ENCODE peak calls at places on chromosomes 5 and 9, in eight cellular contexts. A is fibroblast of the aortic adventitia, G is mucosa of descending colon, U is mammary epithelial cell, C is neural crest cell, K is sigmoid colon, T is hepatocyte, Y is dorsolateral prefrontal cortex. I is an unnamed sample.

GRCh38 chr5:132052520-132052919 is 7.9 kb upstream of the IL3 start:
- DNase-seq in K (no peak), C (no peak), T (no peak), Y (peak; percentile 14), G (no peak), U (no peak), A (no peak), I (no peak)

GRCh38 chr5:57383093-57383861 is 99.3 kb downstream of the ACTBL2 start:
- DNase-seq in U (peak; percentile 75), K (no peak), T (peak; percentile 80), A (peak; percentile 92), Y (no peak), G (peak; percentile 12), C (no peak), I (peak; percentile 93)

GRCh38 chr5:15241216-15241821 is 258.7 kb upstream of the FBXL7 start:
- DNase-seq in T (no peak), Y (no peak), A (no peak), U (peak; percentile 61), K (no peak), C (no peak), G (no peak), I (peak; percentile 5)

GRCh38 chr5:158797498-158797845 is 302.2 kb downstream of the EBF1 start:
- DNase-seq in Y (no peak), T (no peak), C (no peak), U (no peak), K (no peak), G (no peak), A (no peak), I (no peak)

GRCh38 chr5:66171349-66172344 is 27.5 kb downstream of the SREK1 start:
- DNase-seq in K (no peak), C (no peak), T (peak; percentile 60), Y (no peak), U (peak; percentile 43), G (peak; percentile 64), A (peak; percentile 71), I (peak; percentile 73)

GRCh38 chr5:93886917-93887361 is 145.5 kb upstream of the POU5F2 start:
- DNase-seq in Y (no peak), G (no peak), U (no peak), T (no peak), K (no peak), C (peak; percentile 18), A (peak; percentile 30), I (peak; percentile 18)

GRCh38 chr5:59768204-59769040 is 125.1 kb downstream of the PDE4D start:
- DNase-seq in K (peak; percentile 86), T (peak; percentile 85), C (peak; percentile 41), A (peak; percentile 47), U (peak; percentile 81), G (peak; percentile 83), Y (peak; percentile 32), I (peak; percentile 80)

GRCh38 chr9:122228191-122228905 is 409 bp downstream of the LHX6 start:
- DNase-seq in T (no peak), G (no peak), Y (no peak), A (no peak), U (no peak), K (no peak), C (no peak), I (no peak)

GRCh38 chr9:5629312-5630037 is 568 bp downstream of the RIC1 start:
- DNase-seq in Y (peak; percentile 38), K (peak; percentile 78), A (peak; percentile 45), T (peak; percentile 64), C (peak; percentile 16), U (peak; percentile 58), G (peak; percentile 58), I (peak; percentile 41)

GRCh38 chr9:81686614-81687520 is 2.5 kb downstream of the TLE1 start:
- DNase-seq in T (peak; percentile 93), U (peak; percentile 73), Y (peak; percentile 87), G (peak; percentile 90), A (peak; percentile 89), K (peak; percentile 93), C (peak; percentile 76), I (peak; percentile 91)

GRCh38 chr9:131500939-131501541 is 1.7 kb upstream of the POMT1 start:
- DNase-seq in U (peak; percentile 90), T (peak; percentile 23), G (no peak), Y (no peak), A (peak; percentile 22), K (no peak), C (no peak), I (peak; percentile 16)

GRCh38 chr5:145943674-145944121 is 7.3 kb downstream of the SH3RF2 start:
- DNase-seq in T (peak; percentile 67), U (peak; percentile 82), K (no peak), C (no peak), Y (no peak), A (peak; percentile 64), G (peak; percentile 62), I (peak; percentile 68)

GRCh38 chr9:4965174-4965821 is 19.8 kb upstream of the JAK2 start:
- DNase-seq in A (no peak), K (no peak), C (no peak), U (no peak), Y (no peak), G (no peak), T (no peak), I (no peak)

GRCh38 chr9:95438958-95439357 is 77.8 kb downstream of the PTCH1 start:
- DNase-seq in G (no peak), K (no peak), T (no peak), U (no peak), A (no peak), Y (no peak), C (no peak), I (no peak)

GRCh38 chr5:176806137-176806536 is 4.2 kb upstream of the UNC5A start:
- DNase-seq in Y (no peak), T (no peak), A (no peak), U (no peak), K (no peak), G (no peak), C (no peak), I (peak; percentile 38)

GRCh38 chr9:16680965-16681658 is 189.4 kb downstream of the BNC2 start:
- DNase-seq in G (no peak), T (peak; percentile 22), C (no peak), K (no peak), A (peak; percentile 78), U (no peak), Y (no peak), I (peak; percentile 37)

GRCh38 chr9:24090566-24090965 is 264.5 kb upstream of the ELAVL2 start:
- DNase-seq in U (no peak), A (no peak), K (no peak), G (no peak), T (no peak), Y (no peak), C (no peak), I (no peak)

GRCh38 chr5:169814522-169814921 is 165.8 kb downstream of the INSYN2B start:
- DNase-seq in K (no peak), Y (no peak), A (no peak), G (no peak), U (no peak), T (no peak), C (no peak), I (peak; percentile 20)

GRCh38 chr9:119026120-119026519 is 343.1 kb downstream of the BRINP1 start:
- DNase-seq in C (no peak), K (peak; percentile 69), A (peak; percentile 1), Y (peak; percentile 63), U (peak; percentile 9), G (no peak), T (no peak), I (no peak)

GRCh38 chr5:14869286-14870164 is 2.1 kb downstream of the ANKH start:
- DNase-seq in Y (no peak), T (no peak), U (no peak), K (no peak), G (peak; percentile 28), A (peak; percentile 17), C (no peak), I (no peak)

GRCh38 chr9:81416476-81417298 is 272.7 kb downstream of the TLE1 start:
- DNase-seq in Y (no peak), C (no peak), U (no peak), T (peak; percentile 9), G (no peak), K (no peak), A (peak; percentile 16), I (peak; percentile 25)

GRCh38 chr9:137913771-137914767 is 36.5 kb downstream of the CACNA1B start:
- DNase-seq in U (no peak), C (no peak), G (no peak), Y (no peak), T (no peak), A (no peak), K (no peak), I (no peak)

GRCh38 chr9:3337515-3337914 is 188.3 kb downstream of the RFX3 start:
- DNase-seq in G (no peak), C (no peak), T (peak; percentile 38), U (peak; percentile 75), K (no peak), A (peak; percentile 69), Y (peak; percentile 34), I (peak; percentile 87)

GRCh38 chr9:23232831-23233230 is 593.2 kb downstream of the ELAVL2 start:
- DNase-seq in Y (no peak), K (no peak), A (no peak), G (no peak), C (no peak), U (no peak), T (no peak), I (no peak)

DNA sequence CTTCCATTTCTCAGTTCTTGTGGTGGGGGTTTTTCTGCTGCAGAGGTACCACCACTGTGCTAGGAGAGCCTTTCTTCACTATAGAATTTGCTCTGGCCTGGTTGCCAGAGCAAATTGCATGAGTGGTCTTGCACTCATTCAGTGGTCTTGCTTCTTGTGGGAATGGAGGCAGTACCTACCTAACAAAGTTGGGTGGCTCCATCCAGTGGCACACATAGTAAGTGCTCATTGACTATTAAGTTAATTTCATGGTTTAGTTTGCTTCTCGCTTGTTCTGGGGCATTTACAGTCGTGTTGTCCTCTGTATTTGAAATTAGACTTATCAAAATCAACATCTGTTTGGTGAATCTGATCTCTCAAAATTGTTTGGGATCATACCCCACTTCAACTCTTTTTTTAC is 23.0 kb downstream of the SLC28A3 start:
- DNase-seq in K (no peak), A (no peak), U (no peak), T (no peak), G (no peak), C (no peak), Y (no peak), I (no peak)
- TF ChIP-seq CTCF in K (no peak), A (no peak), U (peak; percentile 26), T (no peak), G (no peak), C (peak; percentile 17), Y (no peak), I (peak; percentile 27)

GRCh38 chr5:179294891-179295777 is 50.1 kb downstream of the ADAMTS2 start:
- DNase-seq in U (no peak), A (peak; percentile 87), C (no peak), K (peak; percentile 83), T (no peak), G (peak; percentile 35), Y (no peak), I (peak; percentile 70)
- TF ChIP-seq CTCF in U (no peak), A (peak; percentile 29), C (no peak), K (peak; percentile 29), T (no peak), G (no peak), Y (no peak), I (no peak)

GRCh38 chr9:100492952-100493351 is 20.0 kb downstream of the TMEFF1 start:
- DNase-seq in C (no peak), G (no peak), A (peak; percentile 55), Y (no peak), U (no peak), T (no peak), K (no peak), I (peak; percentile 48)
- TF ChIP-seq CTCF in C (no peak), G (no peak), A (peak; percentile 38), Y (no peak), U (no peak), T (no peak), K (no peak), I (peak; percentile 25)

GRCh38 chr9:69149321-69149807 is 24.7 kb upstream of the TJP2 start:
- DNase-seq in G (no peak), Y (no peak), C (no peak), U (peak; percentile 42), K (no peak), A (peak; percentile 83), T (peak; percentile 57), I (peak; percentile 67)
- TF ChIP-seq CTCF in G (no peak), Y (peak; percentile 18), C (no peak), U (peak; percentile 11), K (peak; percentile 24), A (peak; percentile 81), T (peak; percentile 34), I (peak; percentile 48)